ENCODE peak calls at places on chromosomes 5 and 9, in seven cellular contexts. V is naive thymus-derived CD8-positive, alpha-beta T cell; F is Right ventricle myocardium superior; Q is activated T-cell treated with anti-CD3 and anti-CD28 coated beads, Interleukin-2, amount 50 U/mL, for 4 hours; T is upper lobe of left lung; A is activated T-helper 17 cell treated with anti-CD3 and anti-CD28 coated beads, Interleukin-2, amount 50 U/mL, for 72 hours; Z is Panc1. X is an unnamed sample.

GRCh38 chr5:79133121-79133656 is 21.6 kb downstream of the BHMT start:
- ATAC-seq in T (no peak), V (peak; percentile 57), Z (no peak), A (no peak), F (peak; percentile 75), Q (no peak), X (peak; percentile 56)

GRCh38 chr9:107645464-107645833 is 155.9 kb upstream of the KLF4 start:
- ATAC-seq in Q (no peak), F (no peak), V (no peak), A (no peak), T (no peak), Z (no peak), X (no peak)

GRCh38 chr5:154593091-154593490 is 115.1 kb upstream of the HAND1 start:
- ATAC-seq in A (no peak), Q (no peak), F (peak; percentile 43), V (no peak), Z (no peak), T (no peak), X (no peak)

GRCh38 chr9:2493106-2493505 is 128.5 kb upstream of the VLDLR start:
- ATAC-seq in V (no peak), Q (no peak), T (no peak), A (no peak), Z (no peak), F (peak; percentile 48), X (no peak)

GRCh38 chr5:148808864-148809642 is 17.4 kb upstream of the ADRB2 start:
- ATAC-seq in Z (no peak), A (peak; percentile 80), V (peak; percentile 84), F (peak; percentile 19), T (peak; percentile 51), Q (peak; percentile 88), X (peak; percentile 77)

GRCh38 chr5:133744030-133744645 is 131.8 kb upstream of the FSTL4 start:
- ATAC-seq in Q (no peak), A (no peak), Z (no peak), F (no peak), V (no peak), T (no peak), X (no peak)

GRCh38 chr9:83138422-83139135 is 75.6 kb upstream of the RASEF start:
- ATAC-seq in V (no peak), Z (no peak), T (no peak), A (no peak), Q (no peak), F (no peak), X (no peak)

GRCh38 chr9:137217276-137218211 is 4.5 kb downstream of the RNF208 start:
- ATAC-seq in Z (peak; percentile 73), F (peak; percentile 55), T (peak; percentile 73), V (no peak), Q (no peak), A (no peak), X (peak; percentile 79)

GRCh38 chr5:16797949-16798348 is 138.1 kb downstream of the MYO10 start:
- ATAC-seq in T (no peak), Z (no peak), F (no peak), V (no peak), A (no peak), Q (no peak), X (no peak)

GRCh38 chr5:56822961-56823360 is 7.6 kb downstream of the MAP3K1 start:
- ATAC-seq in A (no peak), Z (no peak), F (no peak), T (no peak), V (no peak), Q (no peak), X (no peak)

GRCh38 chr9:129497064-129497836 is 123.7 kb downstream of the C9orf50 start:
- ATAC-seq in Z (no peak), A (no peak), Q (no peak), T (no peak), V (no peak), F (peak; percentile 7), X (no peak)

GRCh38 chr9:136095028-136095494 is at the start of gene NACC2:
- ATAC-seq in Q (peak; percentile 49), T (no peak), A (peak; percentile 59), Z (peak; percentile 52), F (peak; percentile 46), V (peak; percentile 46), X (peak; percentile 52)

GRCh38 chr5:94754824-94755223 is 136.4 kb downstream of the SLF1 start:
- ATAC-seq in A (no peak), V (no peak), Q (no peak), F (no peak), T (no peak), Z (no peak), X (no peak)

GRCh38 chr9:98226968-98227367 is 28.5 kb downstream of the TBC1D2 start:
- ATAC-seq in T (no peak), Z (no peak), Q (no peak), A (no peak), V (no peak), F (no peak), X (no peak)

GRCh38 chr5:181088289-181088688 is 42.7 kb downstream of the OR2V1 start:
- ATAC-seq in F (no peak), Z (peak; percentile 95), T (no peak), Q (no peak), V (no peak), A (no peak), X (no peak)

GRCh38 chr9:15136646-15137045 is 170.4 kb downstream of the TTC39B start:
- ATAC-seq in Q (peak; percentile 18), T (no peak), F (no peak), Z (no peak), V (no peak), A (no peak), X (no peak)

GRCh38 chr9:22307013-22307711 is 139.5 kb upstream of the DMRTA1 start:
- ATAC-seq in F (peak; percentile 57), V (no peak), Z (no peak), A (no peak), T (no peak), Q (no peak), X (no peak)

GRCh38 chr9:75889577-75889976 is 896 bp upstream of the PCSK5 start:
- ATAC-seq in Q (no peak), T (no peak), A (no peak), Z (no peak), V (no peak), F (peak; percentile 1), X (no peak)

GRCh38 chr5:103245773-103246172 is 12.8 kb upstream of the MACIR start:
- ATAC-seq in T (no peak), A (no peak), V (peak; percentile 64), Q (no peak), F (no peak), Z (no peak), X (no peak)

GRCh38 chr5:134536876-134537275 is 11.4 kb downstream of the JADE2 start:
- ATAC-seq in F (no peak), V (peak; percentile 39), A (peak; percentile 31), T (no peak), Q (no peak), Z (no peak), X (no peak)

GRCh38 chr9:132011309-132011708 is 68.4 kb downstream of the MED27 start:
- ATAC-seq in V (no peak), A (no peak), Z (no peak), T (no peak), F (no peak), Q (no peak), X (no peak)

GRCh38 chr5:34529581-34530331 is 126.4 kb upstream of the RAI14 start:
- ATAC-seq in V (no peak), F (no peak), Z (no peak), A (no peak), Q (no peak), T (no peak), X (peak; percentile 48)

GRCh38 chr5:16528382-16528849 is 62.8 kb upstream of the ZNF622 start:
- ATAC-seq in Q (no peak), Z (peak; percentile 68), A (peak; percentile 23), T (no peak), F (no peak), V (no peak), X (no peak)

GRCh38 chr5:54045077-54045792 is 265.1 kb downstream of the ARL15 start:
- ATAC-seq in F (peak; percentile 51), T (no peak), Q (no peak), V (no peak), A (no peak), Z (no peak), X (peak; percentile 44)

GRCh38 chr5:96718635-96719077 is 56.5 kb downstream of the CAST start:
- ATAC-seq in F (peak; percentile 55), Q (no peak), Z (peak; percentile 52), A (peak; percentile 54), T (peak; percentile 86), V (no peak), X (peak; percentile 96)

GRCh38 chr5:123088031-123088805 is 823 bp upstream of the PRDM6 start:
- ATAC-seq in A (no peak), T (peak; percentile 36), F (peak; percentile 36), Z (peak; percentile 44), Q (no peak), V (no peak), X (peak; percentile 7)

GRCh38 chr9:109887079-109887478 is 107.1 kb downstream of the PALM2AKAP2 start:
- ATAC-seq in Q (peak; percentile 27), A (peak; percentile 69), Z (no peak), V (no peak), T (no peak), F (peak; percentile 87), X (no peak)

GRCh38 chr9:133887540-133888047 is 104.5 kb downstream of the VAV2 start:
- ATAC-seq in T (no peak), V (no peak), Q (no peak), A (no peak), F (no peak), Z (no peak), X (no peak)

GRCh38 chr9:32877639-32878217 is 94.4 kb downstream of the TMEM215 start:
- ATAC-seq in F (no peak), Z (no peak), Q (no peak), V (no peak), T (no peak), A (no peak), X (no peak)

GRCh38 chr5:143350790-143351603 is 52.5 kb downstream of the NR3C1 start:
- ATAC-seq in A (peak; percentile 91), V (no peak), Z (peak; percentile 45), F (peak; percentile 16), Q (peak; percentile 51), T (no peak), X (peak; percentile 67)

GRCh38 chr5:171595801-171596231 is 176.4 kb downstream of the FGF18 start:
- ATAC-seq in A (peak; percentile 68), F (no peak), T (no peak), Z (no peak), Q (no peak), V (no peak), X (no peak)

GRCh38 chr9:72589684-72590555 is 68.5 kb downstream of the TMC1 start:
- ATAC-seq in T (no peak), Q (no peak), V (no peak), Z (no peak), F (no peak), A (peak; percentile 17), X (no peak)

GRCh38 chr9:121300283-121301119 is 32.5 kb downstream of the GSN start:
- ATAC-seq in Q (no peak), F (no peak), Z (no peak), T (no peak), A (no peak), V (no peak), X (no peak)

GRCh38 chr5:80985600-80986228 is 25.6 kb downstream of the RASGRF2 start:
- ATAC-seq in Z (no peak), F (peak; percentile 15), A (peak; percentile 13), Q (no peak), V (peak; percentile 50), T (no peak), X (no peak)